ENCODE peak calls at places on chromosome 20, in eight cellular contexts. C, F, K, T, Z, Q, A and S are unnamed samples.

GRCh38 chr20:31490752-31491151 is 15.7 kb downstream of the REM1 start:
- DNase-seq in Q (no peak), A (no peak), T (no peak), F (no peak), Z (no peak), K (no peak), C (no peak), S (no peak)

GRCh38 chr20:35237486-35237885 is 11.0 kb downstream of the MMP24 start:
- DNase-seq in A (no peak), C (no peak), Q (no peak), T (no peak), F (no peak), Z (no peak), K (no peak), S (no peak)

GRCh38 chr20:24481188-24481587 is 11.8 kb downstream of the SYNDIG1 start:
- DNase-seq in A (no peak), Q (no peak), T (no peak), Z (no peak), C (no peak), F (no peak), K (no peak), S (no peak)

GRCh38 chr20:43567477-43567876 is 8.7 kb downstream of the SGK2 start:
- DNase-seq in F (no peak), K (no peak), T (no peak), C (no peak), Z (no peak), Q (no peak), A (no peak), S (no peak)

GRCh38 chr20:10853176-10853575 is 179.4 kb upstream of the JAG1 start:
- DNase-seq in T (no peak), Q (peak; percentile 20), C (no peak), Z (no peak), A (no peak), K (no peak), F (no peak), S (no peak)

GRCh38 chr20:34515484-34516037 is 661 bp upstream of the DYNLRB1 start:
- DNase-seq in Q (peak; percentile 42), K (no peak), A (peak; percentile 80), T (peak; percentile 93), F (no peak), Z (peak; percentile 80), C (peak; percentile 83), S (peak; percentile 82)

GRCh38 chr20:2585811-2586210 is 49.4 kb downstream of the TMC2 start:
- DNase-seq in T (no peak), Q (peak; percentile 46), K (no peak), A (no peak), C (no peak), Z (no peak), F (peak; percentile 7), S (no peak)

GRCh38 chr20:39004508-39004907 is 42.4 kb downstream of the DHX35 start:
- DNase-seq in A (no peak), K (no peak), F (no peak), C (peak; percentile 24), T (peak; percentile 25), Q (no peak), Z (no peak), S (no peak)

GRCh38 chr20:51452734-51453133 is 89.8 kb downstream of the NFATC2 start:
- DNase-seq in C (no peak), K (no peak), Z (no peak), A (no peak), F (no peak), T (no peak), Q (no peak), S (no peak)

GRCh38 chr20:34907616-34908469 is 31.4 kb downstream of the ACSS2 start:
- DNase-seq in F (peak; percentile 61), C (no peak), T (no peak), A (no peak), Z (peak; percentile 59), K (no peak), Q (peak; percentile 84), S (no peak)

GRCh38 chr20:59750209-59750840 is 146.0 kb downstream of the PHACTR3 start:
- DNase-seq in A (no peak), F (no peak), Z (no peak), T (no peak), C (no peak), K (no peak), Q (no peak), S (no peak)

DNA sequence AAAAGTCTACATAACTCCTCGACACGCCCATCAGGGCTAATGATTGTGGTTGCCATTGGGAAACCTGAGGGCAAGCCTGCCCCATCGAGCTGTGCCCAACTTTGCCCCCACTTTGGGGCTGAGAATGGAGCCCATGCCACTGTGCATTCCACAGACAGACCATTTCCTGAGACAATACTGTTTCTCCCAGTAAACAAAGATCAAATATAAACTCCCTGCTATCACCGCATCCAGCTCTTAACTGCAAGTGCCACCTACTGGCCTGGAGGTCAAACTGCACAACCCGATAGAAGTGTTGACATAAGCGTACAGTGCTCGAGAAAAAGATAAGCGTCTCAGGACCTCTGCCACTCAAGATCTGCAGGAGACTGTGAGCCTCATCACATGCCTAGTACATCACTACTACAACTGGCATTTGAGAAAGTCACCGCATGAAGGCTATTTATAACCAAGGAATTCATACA is 4.7 kb upstream of the DEFB126 start:
- DNase-seq in C (no peak), Z (no peak), F (no peak), Q (no peak), A (no peak), K (no peak), T (peak; percentile 13), S (no peak)
- TF ChIP-seq CTCF in C (no peak), Z (peak; percentile 4), F (no peak), Q (peak; percentile 10), A (no peak), K (no peak), T (peak; percentile 31), S (no peak)

DNA sequence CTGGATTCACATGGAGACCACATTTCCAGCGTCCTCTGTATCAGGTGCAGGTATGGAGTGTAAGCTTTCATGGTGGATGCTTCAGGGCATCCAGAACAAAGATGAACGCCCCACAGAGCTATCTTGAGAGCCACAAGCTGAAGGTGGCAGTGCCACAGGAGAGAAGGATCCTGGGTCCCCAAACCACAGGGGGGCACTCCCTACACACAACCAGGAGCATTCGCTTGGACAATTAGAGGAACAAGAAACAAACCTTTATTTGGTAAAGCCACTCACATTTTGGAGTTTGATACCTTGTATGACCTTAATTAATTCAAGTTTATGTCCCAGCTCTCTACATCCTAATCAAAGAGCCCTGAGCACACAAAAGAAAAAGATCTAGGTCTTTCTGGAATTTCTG is 406.3 kb downstream of the PREX1 start:
- DNase-seq in C (no peak), K (no peak), A (no peak), Z (no peak), T (no peak), Q (no peak), F (no peak), S (no peak)
- TF ChIP-seq CTCF in C (no peak), K (no peak), A (no peak), Z (no peak), T (peak; percentile 0), Q (no peak), F (no peak), S (no peak)

GRCh38 chr20:959996-960615 is 42.0 kb downstream of the RSPO4 start:
- DNase-seq in A (no peak), T (no peak), Q (no peak), K (no peak), Z (no peak), C (no peak), F (no peak), S (no peak)

GRCh38 chr20:957544-957943 is 41.4 kb upstream of the ANGPT4 start:
- DNase-seq in Z (no peak), C (no peak), T (no peak), Q (no peak), K (no peak), F (no peak), A (no peak), S (no peak)

GRCh38 chr20:956330-956951 is 40.3 kb upstream of the ANGPT4 start:
- DNase-seq in F (peak; percentile 15), Q (peak; percentile 11), T (peak; percentile 72), Z (peak; percentile 67), K (peak; percentile 75), C (peak; percentile 74), A (peak; percentile 84), S (peak; percentile 80)

GRCh38 chr20:961768-962167 is 40.3 kb downstream of the RSPO4 start:
- DNase-seq in A (no peak), Q (no peak), C (no peak), F (no peak), T (no peak), Z (no peak), K (no peak), S (no peak)

GRCh38 chr20:958936-959815 is 42.9 kb downstream of the RSPO4 start:
- DNase-seq in K (no peak), T (no peak), F (no peak), C (no peak), Q (no peak), A (no peak), Z (no peak), S (no peak)
- TF ChIP-seq CTCF in K (no peak), T (no peak), F (no peak), C (no peak), Q (no peak), A (no peak), Z (no peak), S (no peak)

GRCh38 chr20:8535403-8536003 is 403.4 kb downstream of the PLCB1 start:
- DNase-seq in F (no peak), K (no peak), A (peak; percentile 8), T (peak; percentile 32), C (no peak), Z (no peak), Q (no peak), S (no peak)
- TF ChIP-seq CTCF in F (peak; percentile 70), K (no peak), A (peak; percentile 36), T (peak; percentile 43), C (no peak), Z (peak; percentile 24), Q (peak; percentile 66), S (peak; percentile 47)